ENCODE peak calls at places on chromosomes 11 and 22, in ten cellular contexts. C is GM12865; E is stimulated activated CD4-positive, alpha-beta T cell treated with anti-CD3 and anti-CD28 coated beads, TNF-alpha, amount 100 ng/mL, for 4 hours; U is trophoblast cell; A is posterior cingulate gyrus; D is activated CD4-positive, alpha-beta T cell treated with anti-CD3 and anti-CD28 coated beads for 24 hours; Q is activated T-cell treated with anti-CD3 and anti-CD28 coated beads for 24 hours; Y is astrocyte of the hippocampus; M is memory B cell; K is RPMI7951. V is an unnamed sample.

GRCh38 chr22:47333625-47334024 is 571.2 kb downstream of the TBC1D22A start:
- DNase-seq in C (no peak), E (no peak), U (no peak), A (no peak), D (no peak), Q (no peak), Y (peak; percentile 65), M (no peak), K (peak; percentile 91), V (no peak)

GRCh38 chr11:119181677-119182412 is 3.4 kb upstream of the NHERF4 start:
- DNase-seq in C (no peak), E (no peak), U (no peak), A (no peak), D (no peak), Q (no peak), Y (no peak), M (no peak), K (no peak), V (no peak)

GRCh38 chr11:114017723-114018122 is 41.8 kb upstream of the ZBTB16 start:
- DNase-seq in C (no peak), E (no peak), U (peak; percentile 94), A (no peak), D (no peak), Q (no peak), Y (peak; percentile 48), M (no peak), K (peak; percentile 43), V (no peak)

GRCh38 chr11:128334311-128335044 is 252.9 kb downstream of the ETS1 start:
- DNase-seq in C (no peak), E (no peak), U (no peak), A (no peak), D (no peak), Q (no peak), Y (no peak), M (no peak), K (peak; percentile 81), V (no peak)

GRCh38 chr11:10674440-10674855 is 19.1 kb downstream of the IRAG1 start:
- DNase-seq in C (no peak), E (no peak), U (no peak), A (no peak), D (no peak), Q (no peak), Y (no peak), M (no peak), K (peak; percentile 43), V (no peak)

GRCh38 chr22:40224702-40225101 is 47.0 kb downstream of the TNRC6B start:
- DNase-seq in C (no peak), E (no peak), U (no peak), A (no peak), D (no peak), Q (peak; percentile 41), Y (no peak), M (no peak), K (no peak), V (no peak)

GRCh38 chr22:39179401-39179827 is 26.9 kb upstream of the CBX7 start:
- DNase-seq in C (no peak), E (no peak), U (no peak), A (no peak), D (no peak), Q (no peak), Y (no peak), M (no peak), K (no peak), V (peak; percentile 15)

GRCh38 chr11:3102641-3102921 is 45.4 kb upstream of the CARS1 start:
- DNase-seq in C (no peak), E (no peak), U (no peak), A (no peak), D (no peak), Q (no peak), Y (no peak), M (no peak), K (no peak), V (no peak)

GRCh38 chr11:110077866-110078325 is 15.3 kb upstream of the ZC3H12C start:
- DNase-seq in C (peak; percentile 85), E (no peak), U (no peak), A (peak; percentile 16), D (no peak), Q (no peak), Y (peak; percentile 63), M (no peak), K (peak; percentile 89), V (peak; percentile 53)

GRCh38 chr11:2517016-2517385 is 72.2 kb downstream of the KCNQ1 start:
- DNase-seq in C (no peak), E (no peak), U (no peak), A (peak; percentile 7), D (no peak), Q (no peak), Y (no peak), M (no peak), K (no peak), V (no peak)

GRCh38 chr22:46582281-46582811 is 37.8 kb upstream of the GRAMD4 start:
- DNase-seq in C (no peak), E (no peak), U (no peak), A (peak; percentile 5), D (no peak), Q (no peak), Y (no peak), M (no peak), K (no peak), V (no peak)

GRCh38 chr11:498297-499181 is 8.5 kb downstream of the RNH1 start:
- DNase-seq in C (no peak), E (no peak), U (no peak), A (no peak), D (no peak), Q (no peak), Y (no peak), M (no peak), K (no peak), V (no peak)

GRCh38 chr11:95977534-95978174 is 53.7 kb upstream of the MTMR2 start:
- DNase-seq in C (no peak), E (no peak), U (no peak), A (no peak), D (no peak), Q (no peak), Y (peak; percentile 74), M (no peak), K (peak; percentile 89), V (no peak)

GRCh38 chr22:32204211-32204855 is 540 bp downstream of the RFPL2 start:
- DNase-seq in C (no peak), E (no peak), U (no peak), A (no peak), D (no peak), Q (no peak), Y (peak; percentile 5), M (no peak), K (no peak), V (no peak)

GRCh38 chr11:398826-399225 is 4.8 kb downstream of the PKP3 start:
- DNase-seq in C (no peak), E (no peak), U (peak; percentile 54), A (no peak), D (no peak), Q (no peak), Y (no peak), M (no peak), K (peak; percentile 62), V (no peak)